ENCODE peak calls at places on chromosomes 6 and 20, in eight cellular contexts. G, K, Z, D, C, M, J and I are unnamed samples.

GRCh38 chr6:73712536-73712935 is 16.5 kb downstream of the CD109 start:
- DNase-seq in G (no peak), K (no peak), Z (no peak), D (no peak), C (peak), M (no peak), J (no peak), I (no peak)

GRCh38 chr6:8526619-8527018 is 91.3 kb upstream of the SLC35B3 start:
- DNase-seq in G (no peak), K (no peak), Z (no peak), D (no peak), C (no peak), M (no peak), J (no peak), I (no peak)

GRCh38 chr6:88749849-88750248 is 213.6 kb downstream of the RNGTT start:
- DNase-seq in G (no peak), K (no peak), Z (no peak), D (no peak), C (no peak), M (no peak), J (no peak), I (no peak)

GRCh38 chr20:19727251-19727847 is 30.7 kb upstream of the RIN2 start:
- DNase-seq in G (no peak), K (no peak), Z (no peak), D (no peak), C (no peak), M (no peak), J (no peak), I (no peak)

GRCh38 chr6:82492134-82492533 is 128.5 kb downstream of the TPBG start:
- DNase-seq in G (no peak), K (no peak), Z (no peak), D (no peak), C (no peak), M (no peak), J (no peak), I (no peak)

GRCh38 chr6:163814494-163815364 is 400.2 kb downstream of the QKI start:
- DNase-seq in G (peak), K (no peak), Z (no peak), D (no peak), C (no peak), M (no peak), J (no peak), I (no peak)

GRCh38 chr20:48189177-48189576 is 403.9 kb upstream of the SULF2 start:
- DNase-seq in G (no peak), K (no peak), Z (peak), D (peak), C (peak), M (no peak), J (peak), I (no peak)

GRCh38 chr6:105781905-105782304 is 304.2 kb upstream of the PRDM1 start:
- DNase-seq in G (no peak), K (no peak), Z (no peak), D (no peak), C (no peak), M (no peak), J (no peak), I (no peak)

GRCh38 chr6:44712353-44713147 is 325.0 kb downstream of the CDC5L start:
- DNase-seq in G (no peak), K (no peak), Z (no peak), D (no peak), C (no peak), M (no peak), J (no peak), I (no peak)

GRCh38 chr6:168307695-168308021 is 11.9 kb downstream of the DACT2 start:
- DNase-seq in G (no peak), K (no peak), Z (no peak), D (no peak), C (no peak), M (no peak), J (no peak), I (no peak)

GRCh38 chr6:149094156-149094555 is 223.4 kb upstream of the TAB2 start:
- DNase-seq in G (no peak), K (no peak), Z (no peak), D (no peak), C (no peak), M (no peak), J (no peak), I (no peak)

GRCh38 chr6:31805939-31806469 is 762 bp downstream of the LSM2 start:
- DNase-seq in G (no peak), K (no peak), Z (no peak), D (no peak), C (no peak), M (no peak), J (no peak), I (no peak)

GRCh38 chr6:8182209-8182845 is 80.0 kb upstream of the EEF1E1 start:
- DNase-seq in G (no peak), K (no peak), Z (no peak), D (no peak), C (no peak), M (no peak), J (no peak), I (no peak)

GRCh38 chr6:117237561-117237960 is 27.8 kb upstream of the VGLL2 start:
- DNase-seq in G (no peak), K (no peak), Z (no peak), D (no peak), C (no peak), M (no peak), J (no peak), I (no peak)

GRCh38 chr6:25882066-25882496 is 8.0 kb upstream of the SLC17A3 start:
- DNase-seq in G (no peak), K (peak), Z (no peak), D (no peak), C (peak), M (no peak), J (no peak), I (no peak)

GRCh38 chr6:9481292-9482029 is 933.4 kb downstream of the TFAP2A start:
- DNase-seq in G (no peak), K (no peak), Z (no peak), D (no peak), C (peak), M (no peak), J (peak), I (no peak)

GRCh38 chr6:16757332-16757731 is 3.9 kb downstream of the ATXN1 start:
- DNase-seq in G (no peak), K (no peak), Z (no peak), D (no peak), C (no peak), M (no peak), J (no peak), I (no peak)
- TF ChIP-seq POLR2AphosphoS5 in G (no peak), K (no peak), Z (no peak), D (no peak), C (no peak), M (no peak), J (no peak), I (no peak)

DNA sequence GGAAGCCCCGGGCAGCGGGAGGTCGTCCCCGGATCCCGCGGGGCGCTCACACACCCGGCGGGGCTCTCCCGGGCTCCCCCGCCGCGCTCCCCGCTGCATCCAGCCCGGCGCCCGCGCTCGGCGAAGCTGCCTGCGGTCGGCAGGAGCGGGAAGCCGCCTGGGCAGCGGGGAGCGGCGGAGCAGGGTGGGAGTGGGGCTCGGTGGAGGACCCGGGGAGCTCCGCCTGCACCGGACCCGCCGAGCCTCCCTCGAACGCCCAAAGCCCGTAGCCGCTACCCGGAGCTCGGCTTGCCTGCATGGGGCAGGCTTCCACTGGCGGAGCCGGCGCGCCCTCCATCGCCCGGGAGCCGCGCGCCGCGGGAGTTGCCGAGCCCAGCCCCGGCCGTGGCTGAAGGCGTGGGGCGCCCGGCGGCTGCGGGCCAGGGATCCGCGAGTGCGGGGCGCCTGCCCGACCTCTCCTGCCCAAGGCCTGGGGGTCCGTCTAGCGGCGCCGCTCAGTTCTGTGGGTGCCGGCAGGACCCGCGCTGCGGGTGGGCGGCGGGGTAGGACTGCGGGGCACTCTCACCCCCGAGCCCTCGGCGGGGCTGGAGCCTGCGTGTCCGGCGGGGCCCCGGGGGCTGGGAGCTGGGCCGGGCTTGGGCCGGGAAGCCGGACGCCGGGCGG is 671 bp downstream of the CDH4 start:
- DNase-seq in G (no peak), K (no peak), Z (no peak), D (no peak), C (no peak), M (no peak), J (no peak), I (no peak)
- TF ChIP-seq POLR2A in G (no peak), K (no peak), Z (no peak), D (no peak), C (no peak), M (no peak), J (no peak), I (no peak)

DNA sequence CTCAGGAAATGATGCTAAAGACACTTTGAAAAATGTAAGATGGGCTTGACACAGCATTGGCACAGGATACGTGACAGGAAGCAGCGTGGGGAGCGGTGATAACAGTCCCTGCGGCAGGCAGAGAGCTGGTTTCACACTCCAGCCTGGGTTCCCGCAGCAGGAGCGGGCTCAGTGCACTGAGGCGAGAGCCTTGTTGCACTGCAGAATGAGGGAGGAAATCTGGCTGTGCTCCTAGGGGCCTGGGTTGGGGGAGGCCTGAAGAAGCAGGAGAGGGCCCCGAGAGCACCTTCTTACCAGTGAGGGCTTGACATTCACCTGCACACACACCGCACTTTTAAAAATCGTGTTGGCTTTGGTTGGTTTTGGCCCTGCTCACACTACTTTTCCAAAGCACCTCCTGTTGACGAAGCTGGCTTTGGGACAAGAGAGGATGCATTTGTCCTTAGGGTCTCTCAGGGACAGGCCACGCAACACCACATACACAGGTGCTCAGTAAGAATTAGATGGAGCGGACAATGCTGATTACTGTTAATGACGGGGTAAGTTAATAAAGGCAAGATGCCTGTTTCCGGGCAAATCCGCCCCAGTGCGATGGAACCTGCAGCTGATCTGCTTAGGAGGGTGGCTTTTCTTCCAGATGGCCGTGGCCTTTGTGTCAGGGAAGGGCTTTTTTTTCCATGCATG is 49.4 kb upstream of the ARMC2 start:
- DNase-seq in G (no peak), K (peak), Z (no peak), D (no peak), C (peak), M (no peak), J (no peak), I (no peak)
- TF ChIP-seq POLR2AphosphoS5 in G (no peak), K (no peak), Z (no peak), D (no peak), C (no peak), M (no peak), J (no peak), I (no peak)

GRCh38 chr6:28553384-28553985 is 27.8 kb downstream of the GPX5 start:
- DNase-seq in G (no peak), K (no peak), Z (no peak), D (no peak), C (no peak), M (no peak), J (no peak), I (no peak)

GRCh38 chr6:28555136-28555535 is 29.5 kb downstream of the GPX5 start:
- DNase-seq in G (no peak), K (no peak), Z (no peak), D (no peak), C (no peak), M (no peak), J (no peak), I (no peak)

GRCh38 chr6:28558629-28559028 is 32.9 kb downstream of the GPX5 start:
- DNase-seq in G (no peak), K (no peak), Z (no peak), D (no peak), C (no peak), M (no peak), J (no peak), I (no peak)

GRCh38 chr6:28551891-28552666 is 26.4 kb downstream of the GPX5 start:
- DNase-seq in G (no peak), K (no peak), Z (no peak), D (no peak), C (no peak), M (no peak), J (no peak), I (no peak)

DNA sequence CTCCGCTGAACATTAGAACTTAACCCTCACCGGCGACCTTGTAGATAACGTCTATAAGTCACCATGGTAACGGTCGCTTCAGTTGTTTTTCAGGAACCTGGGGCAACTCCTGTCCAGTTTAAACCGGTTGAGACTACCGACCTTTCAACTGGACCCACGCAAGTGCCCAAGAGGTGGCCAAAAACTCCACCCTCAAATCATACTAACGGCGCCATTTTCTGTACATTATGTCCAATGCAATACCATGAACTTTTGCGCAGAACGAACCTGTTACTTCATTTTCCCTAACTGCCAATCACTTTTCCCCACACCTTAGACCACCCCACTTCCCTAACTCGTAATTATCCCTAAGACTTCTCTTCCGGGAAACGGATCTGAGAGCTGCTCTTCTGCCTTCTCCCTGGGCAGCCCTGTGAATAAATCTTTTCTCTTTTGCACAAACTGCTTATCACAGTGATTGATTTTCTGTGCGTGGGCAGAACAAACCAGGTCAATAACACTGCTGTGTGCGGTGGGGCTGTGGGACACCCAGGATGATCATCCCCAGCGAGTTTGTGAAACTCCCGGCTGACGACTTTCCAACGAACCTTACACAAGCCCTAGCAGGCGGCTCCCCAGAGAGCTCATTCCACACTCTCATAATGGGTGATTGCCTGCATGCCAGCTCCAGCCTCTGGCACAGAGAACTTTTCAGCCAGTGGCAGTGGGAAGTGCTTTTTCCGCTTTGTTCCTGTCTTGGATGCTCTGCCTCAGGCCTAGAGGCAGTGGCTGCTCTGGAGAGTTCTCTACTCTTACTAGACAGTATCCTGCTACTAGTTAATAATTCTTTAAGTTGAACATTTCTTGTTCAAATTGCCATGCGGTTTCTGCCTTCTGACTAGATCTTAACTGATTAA is 28.6 kb downstream of the GPX5 start:
- DNase-seq in G (no peak), K (no peak), Z (peak), D (no peak), C (no peak), M (peak), J (no peak), I (no peak)
- TF ChIP-seq POLR2A in G (no peak), K (no peak), Z (no peak), D (no peak), C (no peak), M (no peak), J (no peak), I (no peak)

DNA sequence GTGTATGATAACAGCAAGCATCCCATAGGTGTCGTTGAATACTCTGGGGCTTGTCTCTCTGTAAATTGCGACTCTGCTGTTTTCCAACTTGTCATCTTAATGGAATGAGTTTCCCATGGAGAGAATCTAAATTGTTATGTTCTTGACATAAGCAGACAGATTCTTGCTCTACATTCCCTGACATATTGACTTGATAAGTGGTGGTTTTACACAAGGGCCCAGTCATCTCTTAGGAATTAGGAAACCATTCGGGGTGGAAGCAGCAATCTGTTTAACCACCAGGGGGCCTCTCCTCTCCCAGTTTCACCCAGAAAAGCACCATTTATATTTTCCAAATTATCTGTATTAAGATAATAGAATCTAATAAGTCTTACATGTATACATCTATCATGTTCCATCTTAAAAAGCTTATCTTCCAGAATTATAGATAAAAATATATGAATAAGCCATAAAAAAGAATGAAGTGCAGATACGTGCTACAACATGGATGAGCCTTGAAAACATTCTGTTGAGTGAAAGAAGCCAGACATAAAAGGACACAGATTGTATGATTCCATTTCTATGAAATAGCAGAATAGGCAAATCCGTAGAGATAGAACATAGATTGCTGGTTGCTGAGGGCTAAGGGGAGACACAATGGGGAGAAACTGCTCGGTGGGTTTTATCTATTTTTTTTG is 23.1 kb upstream of the MROH8 start:
- DNase-seq in G (no peak), K (peak), Z (peak), D (peak), C (peak), M (peak), J (peak), I (no peak)
- TF ChIP-seq POLR2AphosphoS5 in G (no peak), K (peak), Z (no peak), D (no peak), C (no peak), M (no peak), J (no peak), I (peak)

GRCh38 chr20:56363491-56363890 is 4.7 kb downstream of the FAM210B start:
- DNase-seq in G (no peak), K (no peak), Z (no peak), D (no peak), C (no peak), M (no peak), J (no peak), I (no peak)

GRCh38 chr20:56360899-56361199 is 2.1 kb downstream of the FAM210B start:
- DNase-seq in G (no peak), K (no peak), Z (no peak), D (no peak), C (no peak), M (no peak), J (no peak), I (no peak)

GRCh38 chr20:56360133-56360898 is 1.5 kb downstream of the FAM210B start:
- DNase-seq in G (peak), K (no peak), Z (peak), D (peak), C (no peak), M (no peak), J (no peak), I (no peak)

GRCh38 chr20:56361888-56362287 is 3.1 kb downstream of the FAM210B start:
- DNase-seq in G (no peak), K (no peak), Z (no peak), D (no peak), C (no peak), M (no peak), J (no peak), I (no peak)

DNA sequence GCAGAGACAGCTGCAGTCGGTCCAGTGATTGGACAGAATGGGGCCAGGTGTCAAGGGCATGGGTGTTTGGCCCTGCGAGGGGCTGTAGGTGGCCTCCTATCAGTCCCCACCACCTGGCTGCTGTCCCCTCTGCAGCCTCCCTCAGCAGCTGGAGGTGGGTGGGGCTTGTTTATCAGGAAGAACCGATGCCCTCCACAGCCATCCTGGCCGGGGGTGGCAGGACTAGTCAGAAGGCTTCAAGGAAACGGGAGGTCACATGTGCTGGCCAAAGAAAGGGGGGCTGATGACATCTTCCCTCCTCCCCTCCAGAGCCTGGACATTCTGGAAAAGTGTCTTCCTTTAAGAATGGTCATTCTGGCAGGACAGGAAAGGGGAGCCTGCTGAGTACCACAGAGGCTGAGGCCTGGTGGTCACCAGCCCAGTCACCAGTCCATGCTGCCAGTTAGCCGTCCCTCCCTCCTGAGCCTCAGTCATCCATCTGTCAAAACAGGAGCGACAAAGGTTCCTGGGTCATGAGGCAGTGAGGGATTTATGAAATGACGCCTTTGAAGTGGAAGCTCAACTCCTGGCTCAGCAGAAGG is 4.1 kb downstream of the FAM210B start:
- DNase-seq in G (no peak), K (no peak), Z (no peak), D (no peak), C (peak), M (peak), J (no peak), I (no peak)
- TF ChIP-seq POLR2A in G (no peak), K (no peak), Z (no peak), D (no peak), C (no peak), M (no peak), J (no peak), I (no peak)

GRCh38 chr20:50655325-50655880 is 35.9 kb downstream of the RIPOR3 start:
- DNase-seq in G (no peak), K (peak), Z (no peak), D (no peak), C (no peak), M (no peak), J (no peak), I (peak)
- TF ChIP-seq POLR2AphosphoS5 in G (no peak), K (peak), Z (no peak), D (no peak), C (no peak), M (no peak), J (no peak), I (peak)